ENCODE peak calls at places on chromosome 18, in nine cellular contexts. S, J, T, G, U, D, Z, I and B are unnamed samples.

GRCh38 chr18:48679236-48679635 is 140.4 kb downstream of the CTIF start:
- DNase-seq in U (no peak), T (no peak), D (no peak), G (no peak), J (no peak), S (no peak), I (no peak), Z (no peak), B (no peak)

GRCh38 chr18:49017813-49018552 is 67.2 kb upstream of the SMAD7 start:
- DNase-seq in U (peak; percentile 25), J (no peak), S (no peak), T (no peak), I (no peak), D (no peak), Z (no peak), G (no peak), B (no peak)

GRCh38 chr18:413263-413662 is 87.2 kb downstream of the COLEC12 start:
- DNase-seq in G (no peak), I (no peak), D (no peak), U (no peak), J (no peak), T (peak; percentile 78), S (no peak), Z (peak; percentile 25), B (no peak)

GRCh38 chr18:26097563-26097962 is 7.2 kb upstream of the SS18 start:
- DNase-seq in Z (no peak), S (no peak), I (no peak), J (peak; percentile 94), U (no peak), T (no peak), D (no peak), G (no peak), B (peak; percentile 83)

GRCh38 chr18:11976882-11977281 is 4.4 kb upstream of the IMPA2 start:
- DNase-seq in S (no peak), Z (peak; percentile 55), I (no peak), J (peak; percentile 51), D (no peak), U (no peak), G (no peak), T (peak; percentile 75), B (no peak)

GRCh38 chr18:78918707-78919106 is 60.9 kb upstream of the SALL3 start:
- DNase-seq in U (no peak), Z (no peak), G (no peak), I (no peak), D (no peak), T (no peak), S (no peak), J (no peak), B (no peak)

GRCh38 chr18:59022167-59022945 is 117.3 kb upstream of the SEC11C start:
- DNase-seq in J (no peak), U (no peak), Z (no peak), G (no peak), D (no peak), I (no peak), S (no peak), T (no peak), B (no peak)

GRCh38 chr18:11310476-11311086 is 161.2 kb upstream of the PIEZO2 start:
- DNase-seq in T (peak; percentile 76), D (no peak), J (peak; percentile 23), Z (peak; percentile 47), U (no peak), G (no peak), I (no peak), S (peak; percentile 25), B (peak; percentile 19)

GRCh38 chr18:76973512-76974302 is 151.3 kb downstream of the ZNF236 start:
- DNase-seq in J (no peak), T (no peak), S (no peak), G (no peak), Z (no peak), I (no peak), D (no peak), U (no peak), B (no peak)

GRCh38 chr18:74040459-74041332 is 106.9 kb downstream of the FBXO15 start:
- DNase-seq in T (peak; percentile 7), U (no peak), G (peak; percentile 14), Z (no peak), I (no peak), J (peak; percentile 24), D (peak; percentile 9), S (peak; percentile 29), B (no peak)

GRCh38 chr18:8801263-8801901 is 96.0 kb downstream of the MTCL1 start:
- DNase-seq in Z (peak; percentile 92), D (no peak), U (no peak), I (peak; percentile 82), J (peak; percentile 80), T (peak; percentile 95), G (no peak), S (no peak), B (no peak)

GRCh38 chr18:46559946-46560670 is 96.9 kb downstream of the LOXHD1 start:
- DNase-seq in I (no peak), D (no peak), S (no peak), Z (no peak), G (no peak), J (no peak), T (no peak), U (no peak), B (no peak)